ENCODE peak calls at places on chromosomes 7 and 10, in five cellular contexts. O, P, N, U and Z are unnamed samples.

GRCh38 chr10:129740532-129741279 is 223.4 kb downstream of the EBF3 start:
- DNase-seq in O (peak; percentile 31), P (no peak), N (no peak), U (peak; percentile 41), Z (no peak)

GRCh38 chr7:8443871-8444756 is 10.7 kb downstream of the NXPH1 start:
- DNase-seq in O (peak; percentile 67), P (no peak), N (peak; percentile 21), U (peak; percentile 73), Z (no peak)

GRCh38 chr10:44926771-44927751 is 15.9 kb downstream of the TMEM72 start:
- DNase-seq in O (peak; percentile 18), P (peak; percentile 33), N (no peak), U (no peak), Z (no peak)

GRCh38 chr7:128931186-128931798 is 6.4 kb upstream of the IRF5 start:
- DNase-seq in O (no peak), P (no peak), N (no peak), U (no peak), Z (no peak)

GRCh38 chr10:126908225-126908624 is 3.0 kb downstream of the DOCK1 start:
- DNase-seq in O (peak; percentile 16), P (no peak), N (no peak), U (no peak), Z (no peak)

GRCh38 chr10:16280595-16280994 is 156.2 kb upstream of the PTER start:
- DNase-seq in O (no peak), P (no peak), N (no peak), U (no peak), Z (no peak)

GRCh38 chr7:114819629-114820362 is 102.1 kb upstream of the MDFIC start:
- DNase-seq in O (no peak), P (peak; percentile 98), N (peak; percentile 97), U (no peak), Z (no peak)

GRCh38 chr7:134069187-134069586 is 58.0 kb upstream of the LRGUK start:
- DNase-seq in O (no peak), P (no peak), N (no peak), U (no peak), Z (no peak)

GRCh38 chr10:30534465-30535144 is 94.9 kb downstream of the LYZL2 start:
- DNase-seq in O (peak; percentile 66), P (peak; percentile 67), N (peak; percentile 73), U (peak; percentile 76), Z (peak; percentile 69)

GRCh38 chr7:131449373-131449902 is 107.0 kb downstream of the PODXL start:
- DNase-seq in O (no peak), P (no peak), N (no peak), U (no peak), Z (no peak)

GRCh38 chr7:134562136-134562535 is 13.2 kb downstream of the AKR1B15 start:
- DNase-seq in O (no peak), P (peak; percentile 47), N (peak; percentile 18), U (no peak), Z (no peak)

GRCh38 chr10:490891-491571 is 198.4 kb downstream of the DIP2C start:
- DNase-seq in O (no peak), P (peak; percentile 60), N (peak; percentile 93), U (no peak), Z (no peak)

DNA sequence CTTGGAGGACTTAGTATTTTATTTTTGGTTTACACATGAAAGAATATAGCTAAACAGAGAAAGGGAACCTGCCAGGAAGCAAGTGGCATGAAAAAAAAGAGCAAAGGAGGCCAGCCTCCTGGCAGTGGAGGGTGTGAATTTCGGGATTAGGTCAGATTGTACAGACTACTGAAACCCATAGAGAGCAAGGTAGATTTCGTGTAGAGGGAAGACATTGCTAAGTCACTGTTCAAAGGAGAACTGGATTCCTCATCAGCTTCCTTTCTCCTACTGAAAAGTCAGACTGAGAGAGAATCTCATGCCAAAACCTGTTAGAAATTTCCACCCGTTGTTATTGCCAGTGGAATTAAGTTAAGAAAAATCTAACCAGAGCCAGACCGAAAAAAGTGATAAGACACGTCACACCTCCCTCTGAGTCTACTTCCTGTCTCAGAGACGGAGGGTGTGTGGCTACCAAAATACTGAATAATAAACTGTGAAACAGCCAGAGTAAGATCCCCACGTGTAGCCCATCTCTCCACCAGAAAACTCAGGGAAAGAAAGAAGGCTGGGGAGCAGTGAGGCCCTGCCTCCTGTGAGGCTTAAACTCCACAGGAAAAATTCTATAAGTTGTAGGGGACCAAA is 118.8 kb downstream of the SKIDA1 start:
- DNase-seq in O (no peak), P (peak; percentile 62), N (no peak), U (no peak), Z (no peak)
- H2BK15ac ChIP-seq in O (no peak overlapping the region), P (peak overlapping the region; percentile 48), N (no peak overlapping the region), U (no peak overlapping the region), Z (no peak overlapping the region)

DNA sequence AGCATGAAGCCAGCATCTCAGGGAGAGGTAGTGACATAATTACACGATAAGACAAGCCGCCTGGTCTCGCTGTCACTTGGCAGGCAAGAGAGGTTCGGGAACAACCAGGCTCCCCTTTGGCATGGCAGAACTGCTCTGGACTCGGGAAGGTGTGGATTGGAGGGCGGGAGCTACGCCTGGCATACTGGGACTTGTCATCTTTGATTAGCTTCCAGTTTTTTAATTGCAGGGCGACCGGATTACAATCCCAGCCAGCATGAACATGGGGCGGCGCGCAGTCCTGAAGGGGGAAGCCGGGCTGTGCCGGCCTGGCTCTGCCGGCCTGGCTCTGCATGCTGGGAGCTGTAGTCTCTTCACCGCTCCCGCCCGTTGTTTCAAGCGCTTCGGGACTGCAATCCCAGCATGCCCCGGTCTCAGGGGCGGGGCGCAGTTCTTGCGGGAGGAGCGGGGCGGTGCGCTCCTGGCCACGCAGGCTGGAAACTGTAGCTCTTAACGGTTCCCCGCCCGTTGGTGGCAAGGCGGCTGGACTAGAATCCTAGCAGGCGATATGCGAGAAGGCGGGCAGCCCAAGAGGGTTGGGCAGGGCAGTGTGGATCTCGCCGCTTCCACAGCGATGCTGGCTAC is 45.5 kb upstream of the ZNF716 start:
- DNase-seq in O (no peak), P (no peak), N (no peak), U (no peak), Z (no peak)
- H3K9me3 ChIP-seq in O (peaks cover 83% of the 10 kb centered on the region), P (peaks cover 18% of the 10 kb centered on the region), N (peaks cover 6% of the 10 kb centered on the region), U (peaks cover 67% of the 10 kb centered on the region), Z (peaks cover 22% of the 10 kb centered on the region)

GRCh38 chr7:99557940-99558305 is 519 bp upstream of the ZNF655 start:
- DNase-seq in O (no peak), P (no peak), N (no peak), U (no peak), Z (no peak)

GRCh38 chr7:99560834-99561734 is 2.6 kb downstream of the ZNF655 start:
- DNase-seq in O (no peak), P (no peak), N (no peak), U (no peak), Z (no peak)

GRCh38 chr7:99558306-99559275 is at the start of gene ZNF655:
- DNase-seq in O (peak; percentile 94), P (peak; percentile 85), N (peak; percentile 93), U (peak; percentile 98), Z (peak; percentile 95)

GRCh38 chr7:99557196-99557607 is 1.2 kb upstream of the ZNF655 start:
- DNase-seq in O (no peak), P (peak; percentile 13), N (peak; percentile 28), U (no peak), Z (no peak)

GRCh38 chr7:99559276-99559915 is 954 bp downstream of the ZNF655 start:
- DNase-seq in O (no peak), P (peak; percentile 38), N (peak; percentile 52), U (no peak), Z (no peak)
- H2BK120ac ChIP-seq in O (no peak overlapping the region), P (peak overlapping the region; percentile 64), N (no peak overlapping the region), U (no peak overlapping the region), Z (no peak overlapping the region)

GRCh38 chr10:60817135-60817805 is 39.0 kb downstream of the CDK1 start:
- DNase-seq in O (no peak), P (peak; percentile 19), N (peak; percentile 58), U (no peak), Z (no peak)
- H2BK15ac ChIP-seq in O (no peak overlapping the region), P (peak overlapping the region; percentile 15), N (no peak overlapping the region), U (no peak overlapping the region), Z (no peak overlapping the region)